ENCODE peak calls at places on chromosomes 13 and 19, in five cellular contexts. T, D, I, P and K are unnamed samples.

GRCh38 chr19:55262359-55262758 is 3.5 kb upstream of the PPP6R1 start:
- DNase-seq in T (no peak), D (no peak), I (no peak), P (no peak), K (no peak)

GRCh38 chr19:51959791-51960190 is 26.8 kb downstream of the ZNF350 start:
- DNase-seq in T (no peak), D (no peak), I (no peak), P (no peak), K (no peak)

GRCh38 chr19:43651758-43652545 is 12.3 kb upstream of the CADM4 start:
- DNase-seq in T (peak), D (peak), I (peak), P (no peak), K (peak)

GRCh38 chr19:8638078-8638619 is 7.7 kb downstream of the NFILZ start:
- DNase-seq in T (peak), D (no peak), I (no peak), P (no peak), K (no peak)

GRCh38 chr13:106610511-106610910 is 42.6 kb upstream of the ARGLU1 start:
- DNase-seq in T (no peak), D (no peak), I (peak), P (no peak), K (no peak)

GRCh38 chr13:24642236-24642635 is 38.0 kb upstream of the ATP12A start:
- DNase-seq in T (no peak), D (no peak), I (no peak), P (no peak), K (no peak)

GRCh38 chr13:75803982-75804381 is 167.9 kb downstream of the LMO7 start:
- DNase-seq in T (no peak), D (peak), I (no peak), P (no peak), K (no peak)

GRCh38 chr13:95343944-95344343 is 42.7 kb upstream of the ABCC4 start:
- DNase-seq in T (no peak), D (peak), I (no peak), P (no peak), K (no peak)

GRCh38 chr19:35133826-35134225 is 1.0 kb downstream of the LGI4 start:
- DNase-seq in T (no peak), D (no peak), I (no peak), P (no peak), K (no peak)

GRCh38 chr13:51966186-51966585 is 45.1 kb downstream of the ATP7B start:
- DNase-seq in T (no peak), D (no peak), I (no peak), P (no peak), K (no peak)

GRCh38 chr19:19410553-19411550 is 5.4 kb downstream of the GATAD2A start:
- DNase-seq in T (no peak), D (no peak), I (peak), P (no peak), K (no peak)

GRCh38 chr13:106617561-106617960 is 49.6 kb upstream of the ARGLU1 start:
- DNase-seq in T (no peak), D (no peak), I (peak), P (no peak), K (peak)

GRCh38 chr19:8017808-8018207 is 12.4 kb upstream of the ELAVL1 start:
- DNase-seq in T (no peak), D (no peak), I (no peak), P (no peak), K (no peak)

GRCh38 chr13:101917833-101918755 is 465.6 kb downstream of the ITGBL1 start:
- DNase-seq in T (no peak), D (no peak), I (no peak), P (no peak), K (no peak)